ENCODE peak calls at places on chromosomes 5 and 9, in four cellular contexts. R is HepG2, M is H1, U is GM12878. I is an unnamed sample.

GRCh38 chr9:83281306-83282255 is 218.6 kb upstream of the RASEF start:
- DNase-seq in M (no peak), U (no peak), R (no peak), I (peak)

GRCh38 chr9:136538599-136539426 is 7.0 kb downstream of the NOTCH1 start:
- DNase-seq in M (no peak), U (no peak), R (no peak), I (no peak)

GRCh38 chr5:16390825-16391224 is 74.8 kb downstream of the ZNF622 start:
- DNase-seq in R (no peak), U (no peak), M (no peak), I (no peak)

GRCh38 chr5:151072234-151073025 is 8.4 kb downstream of the TNIP1 start:
- DNase-seq in M (no peak), R (no peak), U (no peak), I (no peak)

GRCh38 chr5:14108170-14108996 is 34.8 kb upstream of the TRIO start:
- DNase-seq in U (peak), M (peak), R (peak), I (peak)

GRCh38 chr5:18113724-18114123 is 479.5 kb downstream of the TAF11L14 start:
- DNase-seq in U (no peak), R (no peak), M (no peak), I (no peak)

GRCh38 chr5:181243020-181243520 is 636 bp downstream of the RACK1 start:
- DNase-seq in M (no peak), U (no peak), R (no peak), I (no peak)

GRCh38 chr9:121827251-121827967 is 176.0 kb downstream of the DAB2IP start:
- DNase-seq in R (no peak), M (no peak), U (no peak), I (no peak)

GRCh38 chr5:172178301-172179031 is 9.6 kb downstream of the STK10 start:
- DNase-seq in U (no peak), R (no peak), M (no peak), I (no peak)

GRCh38 chr9:115997923-115998322 is 155.7 kb upstream of the PAPPA start:
- DNase-seq in U (no peak), R (no peak), M (no peak), I (no peak)

GRCh38 chr5:82174128-82174918 is 103.8 kb downstream of the RPS23 start:
- DNase-seq in M (peak), R (peak), U (peak), I (peak)

GRCh38 chr9:107019216-107019615 is 156.2 kb downstream of the ZNF462 start:
- DNase-seq in M (no peak), U (no peak), R (no peak), I (no peak)

GRCh38 chr9:37984672-37985611 is 81.0 kb upstream of the SLC25A51 start:
- DNase-seq in R (no peak), U (no peak), M (no peak), I (no peak)

DNA sequence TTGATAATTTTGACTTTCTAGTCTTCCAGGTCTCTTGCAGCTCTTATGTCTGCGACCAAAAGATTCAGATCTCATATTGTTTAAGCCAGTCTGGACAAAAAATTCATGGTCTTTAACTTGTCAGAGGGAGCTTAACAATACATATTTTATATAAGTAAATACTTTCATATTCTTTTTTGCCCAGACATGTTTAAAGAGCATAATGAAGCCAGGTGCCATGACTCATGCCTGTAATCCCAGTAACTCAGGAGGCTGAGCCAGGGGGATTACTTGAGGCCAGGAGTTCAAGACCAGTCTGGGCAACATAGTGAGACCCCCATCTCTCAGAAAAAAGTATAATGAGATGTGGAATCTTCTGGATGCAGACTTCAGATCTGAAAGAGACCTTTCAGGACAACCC is 69.8 kb downstream of the JMY start:
- DNase-seq in M (no peak), R (no peak), U (no peak), I (no peak)
- TF ChIP-seq TCF12 in M (no peak), R (no peak), U (no peak), I (no peak)

DNA sequence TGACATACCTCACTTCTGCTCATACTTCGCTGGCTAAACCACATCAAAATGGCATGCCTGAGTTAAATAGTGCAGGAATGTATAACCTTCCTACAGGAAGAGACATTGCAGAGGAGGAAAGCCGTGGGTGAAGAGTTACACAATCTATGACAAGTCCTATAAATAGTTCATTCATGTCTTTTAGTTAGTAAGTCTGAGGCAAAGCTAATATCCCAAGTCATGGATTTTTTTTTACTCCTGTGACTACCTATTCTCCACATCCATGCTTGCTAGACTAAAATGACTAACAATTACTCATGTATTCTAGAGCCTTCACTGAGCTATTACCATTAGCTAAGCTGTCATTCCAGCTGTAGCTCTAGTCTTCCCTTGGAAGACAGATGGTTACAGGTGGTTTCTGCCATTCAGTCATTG is 391.3 kb downstream of the NR2F1-AS1 start:
- DNase-seq in R (peak), M (no peak), U (no peak), I (no peak)
- TF ChIP-seq TCF12 in R (no peak), M (no peak), U (no peak), I (peak)

GRCh38 chr5:60526336-60526875 is 173.6 kb downstream of the DEPDC1B start:
- DNase-seq in U (no peak), R (no peak), M (no peak), I (no peak)

GRCh38 chr5:60533789-60534188 is 166.2 kb downstream of the DEPDC1B start:
- DNase-seq in R (no peak), U (no peak), M (no peak), I (no peak)

DNA sequence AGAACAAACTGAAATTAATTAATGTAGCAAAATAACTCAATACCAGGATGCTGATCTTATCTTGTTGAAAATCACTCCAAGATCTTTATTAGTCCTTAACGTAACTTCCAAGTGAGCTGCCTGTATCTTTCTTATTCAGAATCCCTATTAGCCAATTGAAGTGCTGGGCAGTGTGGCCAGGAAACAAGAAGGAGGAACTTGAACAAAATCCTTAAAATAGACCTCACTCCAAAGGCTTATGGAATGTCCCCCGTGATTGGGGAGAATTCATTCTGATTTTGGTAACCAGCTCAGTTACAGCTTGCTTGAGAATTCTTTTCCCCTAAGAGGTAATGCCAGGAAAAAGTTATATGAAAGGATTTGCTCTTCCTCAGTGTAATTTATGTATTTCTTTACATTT is 171.0 kb downstream of the DEPDC1B start:
- DNase-seq in U (no peak), R (no peak), M (no peak), I (no peak)
- TF ChIP-seq TCF12 in U (no peak), R (no peak), M (no peak), I (no peak)

GRCh38 chr9:7799934-7800285 is 332 bp upstream of the DMAC1 start:
- DNase-seq in U (no peak), M (no peak), R (no peak), I (no peak)
- TF ChIP-seq TCF12 in U (no peak), M (no peak), R (no peak), I (no peak)

GRCh38 chr9:99377790-99378775 is 156.0 kb downstream of the SEC61B start:
- DNase-seq in R (peak), U (no peak), M (no peak), I (no peak)
- TF ChIP-seq TCF12 in R (no peak), U (no peak), M (no peak), I (no peak)

GRCh38 chr5:158463971-158464370 is 605.0 kb upstream of the CLINT1 start:
- DNase-seq in U (no peak), R (peak), M (no peak), I (no peak)
- TF ChIP-seq TCF12 in U (no peak), R (no peak), M (no peak), I (no peak)

DNA sequence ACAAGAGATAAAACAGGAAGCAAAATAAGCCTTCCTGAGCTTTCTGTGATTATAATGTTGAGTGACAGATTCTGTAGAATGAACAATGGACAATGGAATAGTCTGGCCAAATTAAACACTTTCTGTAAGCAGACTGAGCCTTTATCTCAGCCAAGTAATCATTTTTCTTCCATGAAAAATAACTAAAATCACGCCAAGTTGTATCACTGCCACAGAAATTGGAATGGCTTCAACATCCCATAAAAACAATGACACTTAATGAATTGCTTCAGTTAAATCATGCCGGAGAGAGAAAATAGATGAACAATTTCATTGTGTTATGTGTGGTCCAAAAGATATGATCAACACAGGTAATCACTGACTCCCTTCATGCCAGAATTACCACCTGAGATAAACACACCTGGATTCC is 63.0 kb downstream of the TSSK1B start:
- DNase-seq in R (no peak), M (no peak), U (no peak), I (no peak)
- TF ChIP-seq TCF12 in R (no peak), M (no peak), U (no peak), I (no peak)

GRCh38 chr5:94240616-94241287 is 377.7 kb downstream of the KIAA0825 start:
- DNase-seq in R (no peak), M (no peak), U (no peak), I (peak)
- TF ChIP-seq TCF12 in R (no peak), M (no peak), U (no peak), I (peak)

DNA sequence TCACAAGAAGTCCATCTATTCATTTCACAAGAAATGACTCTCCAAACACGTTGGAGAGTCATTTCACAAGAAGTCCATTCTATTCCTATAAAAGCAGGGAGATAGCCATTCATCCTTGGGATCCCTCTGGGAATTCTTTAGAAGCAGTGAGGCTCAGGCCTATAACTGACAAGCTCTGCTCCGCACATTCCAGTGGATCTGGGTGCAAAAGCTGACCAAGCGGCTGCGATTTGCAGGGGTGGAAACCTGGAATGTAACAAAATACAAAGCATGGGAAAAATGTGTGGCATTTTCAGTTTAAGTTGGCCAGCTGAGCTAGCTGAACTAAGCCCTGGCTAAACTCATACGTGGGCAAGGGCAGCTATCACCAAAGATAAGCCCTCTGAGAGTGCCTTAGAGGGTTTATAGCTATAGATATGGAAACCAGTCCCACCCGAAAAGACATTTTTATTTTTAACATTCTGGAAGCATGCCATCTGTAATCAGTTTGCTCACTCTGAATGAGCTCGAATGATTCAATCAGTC is 8.7 kb downstream of the TAS2R1 start:
- DNase-seq in R (no peak), M (no peak), U (no peak), I (peak)
- TF ChIP-seq TCF12 in R (no peak), M (no peak), U (no peak), I (no peak)